ENCODE peak calls at places on chromosomes 12 and 14, in five cellular contexts. One of them, this sample, is unnamed.

GRCh38 chr14:30874999-30875787 is 834 bp downstream of the COCH start:
- DNase-seq in BE2C: no peak
- DNase-seq in DND-41: no peak
- DNase-seq in esophagus muscularis mucosa: no peak
- DNase-seq in HCT116: no peak
- DNase-seq in this sample: peak

GRCh38 chr14:103721334-103722120 is 5.9 kb downstream of the ZFYVE21 start:
- DNase-seq in BE2C: no peak
- DNase-seq in DND-41: no peak
- DNase-seq in esophagus muscularis mucosa: no peak
- DNase-seq in HCT116: peak
- DNase-seq in this sample: no peak

GRCh38 chr12:70763666-70764065 is 126.4 kb upstream of the PTPRB start:
- DNase-seq in BE2C: no peak
- DNase-seq in DND-41: no peak
- DNase-seq in esophagus muscularis mucosa: no peak
- DNase-seq in HCT116: no peak
- DNase-seq in this sample: no peak

GRCh38 chr14:92040431-92041040 is 677 bp upstream of the TRIP11 start:
- DNase-seq in BE2C: no peak
- DNase-seq in DND-41: peak
- DNase-seq in esophagus muscularis mucosa: peak
- DNase-seq in HCT116: peak
- DNase-seq in this sample: peak

GRCh38 chr14:102504302-102504950 is 5.2 kb downstream of the ANKRD9 start:
- DNase-seq in BE2C: no peak
- DNase-seq in DND-41: no peak
- DNase-seq in esophagus muscularis mucosa: no peak
- DNase-seq in HCT116: no peak
- DNase-seq in this sample: no peak

GRCh38 chr12:122988036-122988435 is 7.6 kb downstream of the ARL6IP4 start:
- DNase-seq in BE2C: no peak
- DNase-seq in DND-41: no peak
- DNase-seq in esophagus muscularis mucosa: no peak
- DNase-seq in HCT116: no peak
- DNase-seq in this sample: no peak

GRCh38 chr12:85424581-85425348 is 144.7 kb downstream of the ALX1 start:
- DNase-seq in BE2C: peak
- DNase-seq in DND-41: peak
- DNase-seq in esophagus muscularis mucosa: no peak
- DNase-seq in HCT116: peak
- DNase-seq in this sample: peak

GRCh38 chr14:55271572-55272414 is 572 bp downstream of the FBXO34 start:
- DNase-seq in BE2C: peak
- DNase-seq in DND-41: peak
- DNase-seq in esophagus muscularis mucosa: peak
- DNase-seq in HCT116: peak
- DNase-seq in this sample: peak

GRCh38 chr14:28365510-28365909 is 401.1 kb upstream of the FOXG1 start:
- DNase-seq in BE2C: no peak
- DNase-seq in DND-41: no peak
- DNase-seq in esophagus muscularis mucosa: no peak
- DNase-seq in HCT116: no peak
- DNase-seq in this sample: no peak

GRCh38 chr14:61493239-61493638 is 171.9 kb downstream of the PRKCH start:
- DNase-seq in BE2C: no peak
- DNase-seq in DND-41: no peak
- DNase-seq in esophagus muscularis mucosa: no peak
- DNase-seq in HCT116: no peak
- DNase-seq in this sample: no peak

GRCh38 chr12:12327802-12328201 is 22.2 kb downstream of the MANSC1 start:
- DNase-seq in BE2C: peak
- DNase-seq in DND-41: peak
- DNase-seq in esophagus muscularis mucosa: no peak
- DNase-seq in HCT116: peak
- DNase-seq in this sample: peak

GRCh38 chr12:17283563-17283962 is 677.6 kb upstream of the LMO3 start:
- DNase-seq in BE2C: no peak
- DNase-seq in DND-41: no peak
- DNase-seq in esophagus muscularis mucosa: no peak
- DNase-seq in HCT116: no peak
- DNase-seq in this sample: no peak

GRCh38 chr14:53751650-53752049 is 205.0 kb downstream of the BMP4 start:
- DNase-seq in BE2C: no peak
- DNase-seq in DND-41: no peak
- DNase-seq in esophagus muscularis mucosa: no peak
- DNase-seq in HCT116: no peak
- DNase-seq in this sample: no peak

GRCh38 chr12:57764662-57765002 is 2.2 kb downstream of the CYP27B1 start:
- DNase-seq in BE2C: no peak
- DNase-seq in DND-41: no peak
- DNase-seq in esophagus muscularis mucosa: no peak
- DNase-seq in HCT116: no peak
- DNase-seq in this sample: no peak

GRCh38 chr14:104972301-104973211 is 5.6 kb downstream of the AHNAK2 start:
- DNase-seq in BE2C: peak
- DNase-seq in DND-41: no peak
- DNase-seq in esophagus muscularis mucosa: no peak
- DNase-seq in HCT116: peak
- DNase-seq in this sample: no peak
- TF ChIP-seq CTCF in BE2C: no peak
- TF ChIP-seq CTCF in DND-41: no peak
- TF ChIP-seq CTCF in esophagus muscularis mucosa: no peak
- TF ChIP-seq CTCF in HCT116: peak
- TF ChIP-seq CTCF in this sample: no peak

DNA sequence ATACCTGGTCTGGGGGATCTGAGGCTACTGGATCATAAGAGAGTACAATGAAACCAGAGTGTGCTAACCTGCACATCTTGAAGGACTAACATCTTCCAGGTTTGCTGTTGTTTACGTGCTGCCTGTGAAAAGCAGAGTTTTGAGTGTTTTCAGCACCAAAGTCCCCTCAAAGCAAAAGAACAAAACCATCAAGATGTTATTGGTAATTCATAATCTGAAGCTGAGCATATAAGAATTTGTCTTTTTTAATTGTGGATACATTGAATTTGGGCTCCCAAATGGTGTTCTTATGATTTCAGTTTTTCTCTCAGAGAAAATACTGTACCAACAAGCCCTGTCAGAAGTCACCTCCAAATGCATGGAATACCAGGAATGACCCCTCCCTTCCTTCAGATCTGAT is 110.2 kb downstream of the BTG1 start:
- DNase-seq in BE2C: no peak
- DNase-seq in DND-41: no peak
- DNase-seq in esophagus muscularis mucosa: no peak
- DNase-seq in HCT116: no peak
- DNase-seq in this sample: no peak
- H3K4me3 ChIP-seq in BE2C: no peak
- H3K4me3 ChIP-seq in DND-41: no peak
- H3K4me3 ChIP-seq in esophagus muscularis mucosa: peak
- H3K4me3 ChIP-seq in HCT116: no peak
- H3K4me3 ChIP-seq in this sample: peak

GRCh38 chr12:117091758-117092510 is 7.3 kb downstream of the TESC start:
- DNase-seq in BE2C: no peak
- DNase-seq in DND-41: no peak
- DNase-seq in esophagus muscularis mucosa: no peak
- DNase-seq in HCT116: no peak
- DNase-seq in this sample: no peak

GRCh38 chr12:117093431-117093830 is 5.8 kb downstream of the TESC start:
- DNase-seq in BE2C: no peak
- DNase-seq in DND-41: no peak
- DNase-seq in esophagus muscularis mucosa: no peak
- DNase-seq in HCT116: no peak
- DNase-seq in this sample: no peak

GRCh38 chr12:117092886-117093285 is 6.3 kb downstream of the TESC start:
- DNase-seq in BE2C: no peak
- DNase-seq in DND-41: no peak
- DNase-seq in esophagus muscularis mucosa: no peak
- DNase-seq in HCT116: no peak
- DNase-seq in this sample: no peak

GRCh38 chr12:117090816-117091711 is 8.2 kb downstream of the TESC start:
- DNase-seq in BE2C: no peak
- DNase-seq in DND-41: no peak
- DNase-seq in esophagus muscularis mucosa: no peak
- DNase-seq in HCT116: no peak
- DNase-seq in this sample: no peak

DNA sequence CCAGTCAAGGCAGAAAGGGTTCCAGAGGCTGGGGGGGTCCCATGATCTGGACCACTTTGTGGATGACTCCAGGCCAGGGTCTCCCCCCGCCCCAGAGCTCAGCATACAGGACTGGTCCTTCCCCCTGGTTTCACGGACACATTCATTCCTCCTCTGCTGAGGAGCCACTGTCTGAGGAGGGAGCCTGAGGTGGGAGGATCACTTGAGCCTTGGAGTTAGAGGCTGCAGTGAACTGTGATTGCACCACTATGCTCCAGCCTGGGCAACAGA is 6.8 kb downstream of the TESC start:
- DNase-seq in BE2C: no peak
- DNase-seq in DND-41: no peak
- DNase-seq in esophagus muscularis mucosa: no peak
- DNase-seq in HCT116: no peak
- DNase-seq in this sample: no peak
- TF ChIP-seq CTCF in BE2C: no peak
- TF ChIP-seq CTCF in DND-41: no peak
- TF ChIP-seq CTCF in esophagus muscularis mucosa: no peak
- TF ChIP-seq CTCF in HCT116: no peak
- TF ChIP-seq CTCF in this sample: no peak

GRCh38 chr14:94009767-94010166 is 12.7 kb downstream of the CCDC197 start:
- DNase-seq in BE2C: no peak
- DNase-seq in DND-41: no peak
- DNase-seq in esophagus muscularis mucosa: no peak
- DNase-seq in HCT116: no peak
- DNase-seq in this sample: peak
- H3K4me3 ChIP-seq in BE2C: no peak
- H3K4me3 ChIP-seq in DND-41: no peak
- H3K4me3 ChIP-seq in esophagus muscularis mucosa: no peak
- H3K4me3 ChIP-seq in HCT116: no peak
- H3K4me3 ChIP-seq in this sample: no peak

DNA sequence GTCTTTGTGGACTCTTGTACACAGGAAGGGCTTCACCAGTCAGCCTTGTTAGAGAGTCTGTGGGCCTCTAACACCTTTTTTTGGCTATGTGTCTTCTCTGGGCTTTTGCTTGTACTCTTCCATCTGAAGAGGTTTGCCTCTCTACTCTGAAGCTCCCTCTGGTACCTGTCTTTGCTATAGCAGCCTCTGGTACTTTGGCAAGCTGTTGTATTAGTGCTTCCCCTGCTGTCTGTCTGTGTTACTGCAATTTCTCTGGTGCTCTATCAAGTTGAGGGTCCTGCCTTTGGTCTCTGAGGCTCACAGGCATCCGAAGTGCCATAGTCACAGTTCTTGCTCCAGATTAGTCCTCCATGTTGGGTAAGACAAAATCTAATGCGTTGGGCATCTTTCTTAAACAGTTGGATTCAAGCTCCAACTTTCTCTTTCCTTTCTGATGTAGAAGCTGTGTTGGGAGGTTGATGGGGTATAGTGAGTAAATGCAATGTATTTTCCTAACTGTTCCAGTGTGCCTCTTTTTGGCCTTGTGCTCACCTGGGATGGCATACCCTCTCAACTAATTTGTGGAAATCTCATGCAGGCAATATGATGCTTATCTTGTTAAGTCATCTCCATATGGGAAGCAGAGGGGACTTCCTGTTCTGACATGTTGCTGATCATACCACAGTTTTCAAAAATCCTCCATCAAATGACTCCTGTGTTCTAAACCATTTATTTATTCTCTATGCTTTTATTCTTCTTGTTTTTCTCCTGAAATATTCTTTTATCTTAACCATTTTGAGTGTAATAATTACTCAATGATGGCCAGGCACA is 88.8 kb downstream of the ATF7IP start:
- DNase-seq in BE2C: peak
- DNase-seq in DND-41: peak
- DNase-seq in esophagus muscularis mucosa: no peak
- DNase-seq in HCT116: peak
- DNase-seq in this sample: peak
- TF ChIP-seq CTCF in BE2C: peak
- TF ChIP-seq CTCF in DND-41: peak
- TF ChIP-seq CTCF in esophagus muscularis mucosa: peak
- TF ChIP-seq CTCF in HCT116: peak
- TF ChIP-seq CTCF in this sample: peak

GRCh38 chr12:126507231-126507630 is 1442.0 kb downstream of the AACS start:
- DNase-seq in BE2C: no peak
- DNase-seq in DND-41: no peak
- DNase-seq in esophagus muscularis mucosa: no peak
- DNase-seq in HCT116: no peak
- DNase-seq in this sample: no peak

GRCh38 chr12:126509587-126509986 is 1444.4 kb downstream of the AACS start:
- DNase-seq in BE2C: no peak
- DNase-seq in DND-41: no peak
- DNase-seq in esophagus muscularis mucosa: no peak
- DNase-seq in HCT116: no peak
- DNase-seq in this sample: no peak

GRCh38 chr12:126510630-126511029 is 1445.4 kb downstream of the AACS start:
- DNase-seq in BE2C: no peak
- DNase-seq in DND-41: no peak
- DNase-seq in esophagus muscularis mucosa: no peak
- DNase-seq in HCT116: no peak
- DNase-seq in this sample: no peak

DNA sequence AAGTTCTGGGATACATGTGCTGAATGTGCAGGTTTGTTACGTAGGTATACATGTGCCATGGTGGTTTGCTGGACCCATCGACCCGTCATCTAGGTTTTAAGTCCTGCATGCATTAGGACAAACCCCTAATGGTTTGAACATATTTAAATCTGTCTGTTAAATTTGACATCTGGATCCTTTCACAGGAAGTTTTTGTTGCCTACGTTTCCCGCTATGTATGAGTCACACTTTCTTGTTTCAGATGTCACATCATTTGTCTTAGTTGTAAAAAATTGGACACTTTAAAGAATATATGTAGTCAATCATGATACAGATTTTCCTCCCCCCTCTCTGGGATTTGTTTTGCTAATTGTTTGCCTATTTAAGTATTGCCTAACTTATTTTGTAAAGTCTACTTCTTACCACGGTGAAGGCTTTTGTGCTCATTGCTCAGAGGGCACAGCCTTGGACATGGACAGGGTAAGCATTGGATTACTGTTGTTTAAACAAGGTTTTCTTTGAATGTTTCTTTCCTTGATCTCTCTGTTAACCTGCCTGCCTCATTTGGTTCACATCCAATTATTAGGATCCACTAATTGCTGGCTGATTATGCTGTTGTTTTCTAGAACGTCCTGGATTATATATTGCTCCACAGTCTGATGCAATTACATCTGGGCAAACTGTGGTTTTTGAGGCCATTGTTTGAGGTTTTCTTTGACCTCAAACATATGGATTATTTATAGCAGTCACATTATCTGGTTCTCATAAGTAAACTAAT is 1441.4 kb downstream of the AACS start:
- DNase-seq in BE2C: no peak
- DNase-seq in DND-41: no peak
- DNase-seq in esophagus muscularis mucosa: no peak
- DNase-seq in HCT116: no peak
- DNase-seq in this sample: peak
- H3K4me3 ChIP-seq in BE2C: no peak
- H3K4me3 ChIP-seq in DND-41: no peak
- H3K4me3 ChIP-seq in esophagus muscularis mucosa: no peak
- H3K4me3 ChIP-seq in HCT116: no peak
- H3K4me3 ChIP-seq in this sample: no peak